ENCODE peak calls at places on chromosome X, in four cellular contexts. M is K562, P is HepG2, Q is HCT116. C is an unnamed sample.

GRCh38 chrX:45842916-45843315 is 642.2 kb upstream of the DIPK2B start:
- DNase-seq in M (no peak), Q (no peak), P (no peak), C (no peak)

GRCh38 chrX:41600266-41600665 is 88.5 kb upstream of the GPR34 start:
- DNase-seq in Q (no peak), M (no peak), P (no peak), C (no peak)

GRCh38 chrX:1475881-1476280 is 23.2 kb upstream of the ASMTL start:
- DNase-seq in P (no peak), M (no peak), Q (no peak), C (no peak)

GRCh38 chrX:106696502-106696901 is 30.0 kb upstream of the RNF128 start:
- DNase-seq in P (peak; percentile 2), M (no peak), Q (no peak), C (no peak)

GRCh38 chrX:41335590-41336331 is 1.8 kb downstream of the DDX3X start:
- DNase-seq in Q (no peak), M (no peak), P (no peak), C (no peak)

GRCh38 chrX:84168095-84168494 is 19.9 kb downstream of the RPS6KA6 start:
- DNase-seq in Q (no peak), P (no peak), M (no peak), C (peak; percentile 2)

GRCh38 chrX:9534686-9535085 is 69.8 kb downstream of the TBL1X start:
- DNase-seq in Q (no peak), M (no peak), P (peak; percentile 9), C (no peak)

GRCh38 chrX:115970718-115971117 is 199.8 kb upstream of the AGTR2 start:
- DNase-seq in M (no peak), Q (no peak), P (no peak), C (no peak)

GRCh38 chrX:17411189-17411588 is 36.2 kb downstream of the NHS start:
- DNase-seq in P (no peak), M (no peak), Q (no peak), C (no peak)

GRCh38 chrX:72123471-72124185 is 8.1 kb downstream of the RTL5 start:
- DNase-seq in Q (no peak), P (no peak), M (no peak), C (no peak)

GRCh38 chrX:97045470-97045869 is 161.8 kb downstream of the RPA4 start:
- DNase-seq in P (no peak), M (no peak), Q (no peak), C (no peak)

GRCh38 chrX:48003367-48003757 is 427 bp downstream of the ZNF182 start:
- DNase-seq in M (peak; percentile 8), P (no peak), Q (no peak), C (no peak)

GRCh38 chrX:18158963-18159362 is 61.7 kb downstream of the BEND2 start:
- DNase-seq in Q (no peak), P (no peak), M (no peak), C (no peak)

GRCh38 chrX:25523574-25523973 is 507.8 kb upstream of the ARX start:
- DNase-seq in P (peak; percentile 42), Q (peak; percentile 6), M (no peak), C (no peak)

GRCh38 chrX:138711399-138712347 is at the start of gene FGF13:
- DNase-seq in Q (no peak), P (peak; percentile 0), M (no peak), C (no peak)

GRCh38 chrX:373641-374471 is 12.9 kb downstream of the PPP2R3B start:
- DNase-seq in Q (no peak), P (peak; percentile 27), M (no peak), C (no peak)

GRCh38 chrX:107715331-107716044 is 60.1 kb downstream of the TSC22D3 start:
- DNase-seq in P (no peak), Q (no peak), M (no peak), C (no peak)

GRCh38 chrX:18674417-18674787 is 2.5 kb upstream of the RS1 start:
- DNase-seq in Q (no peak), P (no peak), M (peak; percentile 15), C (no peak)

GRCh38 chrX:25805744-25806143 is 332.4 kb upstream of the MAGEB18 start:
- DNase-seq in Q (no peak), M (no peak), P (no peak), C (no peak)

GRCh38 chrX:38458071-38458470 is 103.3 kb upstream of the TSPAN7 start:
- DNase-seq in M (no peak), P (no peak), Q (no peak), C (no peak)

GRCh38 chrX:40148439-40149285 is 50.9 kb upstream of the BCOR start:
- DNase-seq in M (peak; percentile 49), P (no peak), Q (no peak), C (no peak)

GRCh38 chrX:34915463-34916225 is 27.0 kb upstream of the FAM47B start:
- DNase-seq in P (no peak), M (no peak), Q (no peak), C (no peak)

GRCh38 chrX:34917146-34917545 is 25.4 kb upstream of the FAM47B start:
- DNase-seq in M (no peak), P (no peak), Q (no peak), C (no peak)

GRCh38 chrX:34918091-34918736 is 24.4 kb upstream of the FAM47B start:
- DNase-seq in M (no peak), Q (no peak), P (no peak), C (no peak)

DNA sequence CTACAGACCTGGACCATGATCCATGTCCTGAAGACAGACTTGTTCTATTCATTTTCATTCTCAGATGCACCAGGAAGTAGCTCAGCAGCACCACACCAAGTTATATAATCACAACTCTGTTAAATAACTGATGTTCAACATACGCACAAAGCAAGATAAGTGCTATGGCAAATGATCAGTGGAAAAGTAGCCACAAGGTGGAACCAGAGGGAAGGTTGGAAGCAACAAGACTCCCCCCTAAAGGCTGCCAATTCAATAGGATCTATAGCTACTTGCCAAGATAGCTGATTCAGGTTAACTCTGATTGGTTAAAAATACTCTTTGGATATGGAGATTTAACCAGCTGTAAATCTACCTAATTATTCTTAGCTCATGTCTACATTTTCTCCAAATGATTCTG is 23.7 kb upstream of the FAM47B start:
- DNase-seq in M (no peak), Q (no peak), P (peak; percentile 9), C (no peak)
- TF ChIP-seq TCF7L2 in M (no peak), Q (no peak), P (no peak), C (no peak)

DNA sequence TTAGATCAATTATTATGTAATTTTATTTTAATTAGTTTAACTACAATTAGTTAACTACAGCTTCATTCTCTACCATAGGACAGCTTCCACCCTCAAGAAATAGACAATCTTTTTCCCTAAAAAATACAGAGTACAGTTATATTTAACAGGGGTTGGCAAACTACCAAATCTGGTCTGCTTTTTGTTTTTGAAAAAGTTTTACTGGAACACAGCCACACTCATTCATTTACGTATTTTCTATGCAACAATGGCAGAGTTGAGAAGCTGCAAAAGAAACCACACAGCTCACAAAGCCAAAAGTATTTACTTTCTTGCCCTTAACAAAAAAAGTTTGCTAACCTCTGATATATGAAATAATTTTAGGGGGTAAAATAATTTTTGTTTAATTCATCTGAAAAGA is 25.3 kb downstream of the TMEM47 start:
- DNase-seq in Q (no peak), P (no peak), M (no peak), C (no peak)
- TF ChIP-seq TCF7L2 in Q (no peak), P (no peak), M (no peak), C (no peak)

GRCh38 chrX:133380882-133381619 is 34.2 kb downstream of the GPC4 start:
- DNase-seq in Q (no peak), P (no peak), M (no peak), C (no peak)
- TF ChIP-seq TCF7L2 in Q (no peak), P (no peak), M (no peak), C (no peak)

GRCh38 chrX:13311560-13311959 is 8.3 kb downstream of the ATXN3L start:
- DNase-seq in M (no peak), Q (no peak), P (no peak), C (no peak)
- TF ChIP-seq TCF7L2 in M (no peak), Q (no peak), P (no peak), C (no peak)

GRCh38 chrX:23911436-23911835 is 3.6 kb downstream of the CXorf58 start:
- DNase-seq in M (no peak), Q (no peak), P (no peak), C (no peak)

GRCh38 chrX:23904096-23904495 is 3.6 kb downstream of the APOO start:
- DNase-seq in Q (no peak), M (peak; percentile 25), P (no peak), C (no peak)

GRCh38 chrX:23908219-23909003 is 605 bp downstream of the CXorf58 start:
- DNase-seq in P (no peak), M (no peak), Q (no peak), C (no peak)

GRCh38 chrX:23907496-23908218 is at the start of the genes APOO and CXorf58:
- DNase-seq in P (peak; percentile 81), M (peak; percentile 90), Q (peak; percentile 83), C (no peak)

GRCh38 chrX:23907106-23907495 is 637 bp downstream of the APOO start:
- DNase-seq in Q (no peak), P (no peak), M (peak; percentile 28), C (no peak)
- TF ChIP-seq TCF7L2 in Q (no peak), P (no peak), M (no peak), C (no peak)

DNA sequence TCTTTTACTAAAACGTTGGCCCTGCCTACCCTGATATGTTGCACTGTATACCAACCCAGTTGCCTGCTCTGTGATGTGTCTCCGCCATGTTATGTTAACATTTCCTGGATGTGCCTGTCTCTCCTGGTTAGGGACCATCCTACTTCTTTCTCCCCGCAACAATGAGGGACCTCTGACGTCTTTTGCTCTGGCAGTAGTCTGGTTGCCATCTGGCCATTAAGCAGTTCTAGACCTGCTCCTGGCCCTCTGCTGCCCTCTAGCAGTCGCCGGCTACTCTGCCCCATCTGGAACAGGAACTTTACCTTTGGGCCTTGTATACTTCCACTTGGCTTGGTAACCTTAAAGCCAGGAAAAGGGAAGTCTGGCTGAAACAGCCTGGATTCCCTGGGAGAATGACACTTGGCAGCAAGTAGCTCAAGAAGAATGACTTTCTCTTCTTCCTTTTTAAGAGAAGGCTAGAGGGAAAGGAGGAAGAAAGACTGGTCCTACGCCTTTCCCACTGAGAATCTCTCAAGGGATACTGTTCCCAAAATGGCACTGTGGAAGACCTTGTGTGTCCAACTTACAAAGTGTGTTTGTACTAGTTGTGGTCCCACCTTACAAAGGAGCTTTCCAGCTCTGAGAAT is 63.5 kb downstream of the GPC3 start:
- DNase-seq in Q (peak; percentile 50), P (peak; percentile 19), M (peak; percentile 13), C (peak; percentile 12)
- TF ChIP-seq TCF7L2 in Q (no peak), P (no peak), M (no peak), C (no peak)

DNA sequence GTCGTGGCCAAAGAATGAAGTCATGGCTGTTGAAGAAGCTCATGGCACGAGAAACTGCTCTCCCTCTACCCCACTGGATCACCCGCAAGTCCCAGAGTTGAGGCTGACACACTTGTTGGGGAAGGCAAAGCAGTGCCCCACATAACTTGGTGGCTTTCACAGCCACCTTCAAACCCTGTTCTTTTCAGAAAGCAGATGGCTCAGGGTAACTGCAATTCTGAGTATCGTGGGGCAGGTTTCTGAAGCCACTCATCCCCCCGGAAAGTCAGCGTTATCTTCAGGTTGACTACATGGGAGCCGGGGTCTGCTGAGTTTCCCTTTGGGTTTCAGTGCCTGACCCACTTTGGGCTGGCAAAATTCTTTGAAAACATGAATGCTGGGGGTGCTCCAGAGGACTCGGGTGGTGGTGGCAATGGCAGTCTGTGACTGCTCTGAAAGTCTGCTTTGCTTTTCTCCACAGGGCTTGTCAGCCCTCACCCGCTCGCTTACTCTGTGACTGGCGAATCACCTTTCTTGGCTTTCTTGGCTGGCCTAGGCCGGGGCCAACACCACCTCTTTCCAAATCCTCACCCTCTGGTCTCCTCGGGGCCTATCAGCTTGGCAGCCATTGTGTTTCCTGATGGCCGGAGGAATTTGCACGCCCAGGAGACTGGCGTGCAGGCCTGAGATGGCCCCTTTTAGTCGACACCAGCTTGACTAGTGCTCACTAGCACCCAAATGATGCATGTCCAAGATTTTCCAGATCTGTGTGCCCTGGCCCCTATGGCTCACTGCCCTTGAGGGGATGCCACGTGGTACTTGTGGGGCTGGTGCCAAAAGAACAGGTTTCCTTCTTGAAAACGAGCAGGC is 7.3 kb downstream of the PPP1R3F start:
- DNase-seq in M (no peak), P (no peak), Q (no peak), C (no peak)
- TF ChIP-seq TCF7L2 in M (no peak), P (no peak), Q (no peak), C (no peak)